ENCODE peak calls at places on chromosomes 4 and X, in seven cellular contexts. Z, R, G, L, B, M and F are unnamed samples.

GRCh38 chr4:2436301-2436700 is 17.5 kb downstream of the CFAP99 start:
- DNase-seq in Z (no peak), R (peak; percentile 86), G (no peak), L (no peak), B (no peak), M (no peak), F (no peak)

GRCh38 chr4:24070117-24070516 is 180.3 kb upstream of the PPARGC1A start:
- DNase-seq in Z (peak; percentile 96), R (no peak), G (no peak), L (no peak), B (peak; percentile 1), M (no peak), F (no peak)

GRCh38 chr4:65510976-65511375 is 159.3 kb downstream of the EPHA5 start:
- DNase-seq in Z (no peak), R (no peak), G (no peak), L (no peak), B (no peak), M (no peak), F (no peak)

GRCh38 chr4:164943192-164943591 is 34.3 kb downstream of the TRIM61 start:
- DNase-seq in Z (no peak), R (no peak), G (no peak), L (no peak), B (no peak), M (no peak), F (no peak)

GRCh38 chrX:136767104-136767941 is 13.4 kb downstream of the ARHGEF6 start:
- DNase-seq in Z (peak; percentile 37), R (peak; percentile 84), G (peak; percentile 2), L (peak; percentile 66), B (peak; percentile 1), M (no peak), F (peak; percentile 36)

GRCh38 chrX:148947399-148948025 is 447.1 kb downstream of the AFF2 start:
- DNase-seq in Z (no peak), R (no peak), G (no peak), L (no peak), B (no peak), M (no peak), F (no peak)

GRCh38 chrX:153968754-153969124 is 2.9 kb downstream of the HCFC1 start:
- DNase-seq in Z (no peak), R (no peak), G (no peak), L (no peak), B (no peak), M (no peak), F (no peak)

GRCh38 chrX:141468940-141469339 is 115.6 kb downstream of the SPANXA1 start:
- DNase-seq in Z (peak; percentile 57), R (no peak), G (no peak), L (no peak), B (no peak), M (no peak), F (peak; percentile 54)

GRCh38 chr4:1368421-1369090 is 21.5 kb downstream of the UVSSA start:
- DNase-seq in Z (no peak), R (peak; percentile 32), G (no peak), L (no peak), B (no peak), M (no peak), F (no peak)

GRCh38 chr4:16110906-16111305 is 27.1 kb upstream of the PROM1 start:
- DNase-seq in Z (no peak), R (no peak), G (no peak), L (no peak), B (no peak), M (no peak), F (no peak)

GRCh38 chrX:103344606-103345005 is 11.7 kb upstream of the TCEAL9 start:
- DNase-seq in Z (no peak), R (no peak), G (no peak), L (no peak), B (no peak), M (no peak), F (no peak)

GRCh38 chr4:69098470-69098869 is 2.2 kb downstream of the UGT2B7 start:
- DNase-seq in Z (no peak), R (no peak), G (no peak), L (no peak), B (peak; percentile 93), M (no peak), F (no peak)

GRCh38 chr4:103429283-103429682 is 231.1 kb upstream of the CENPE start:
- DNase-seq in Z (no peak), R (peak; percentile 11), G (peak; percentile 69), L (no peak), B (peak; percentile 11), M (no peak), F (no peak)

DNA sequence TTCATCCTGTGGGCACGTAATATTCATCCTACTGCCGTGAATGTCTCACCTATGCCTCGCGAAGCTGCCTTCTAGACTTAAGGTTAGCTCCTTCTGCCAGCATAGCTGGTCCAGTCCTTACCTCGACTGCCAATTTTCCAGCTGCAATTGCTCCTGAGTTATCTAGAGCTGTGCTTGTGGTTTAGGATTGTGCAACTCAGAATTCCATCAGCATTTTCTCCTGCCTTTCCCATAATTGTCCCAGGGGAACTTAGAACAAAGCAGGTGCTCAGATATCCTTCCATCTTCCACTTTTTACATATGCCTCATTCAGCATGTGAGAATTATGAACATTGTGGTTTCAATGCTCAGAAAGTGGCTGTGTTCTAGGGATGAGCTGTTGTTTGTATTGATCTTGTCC is 131.4 kb upstream of the ADGRL3 start:
- DNase-seq in Z (peak; percentile 15), R (no peak), G (no peak), L (no peak), B (no peak), M (no peak), F (no peak)
- TF ChIP-seq USF2 in Z (no peak), R (no peak), G (no peak), L (no peak), B (no peak), M (no peak), F (no peak)

GRCh38 chr4:184156169-184156568 is 61.5 kb downstream of the ENPP6 start:
- DNase-seq in Z (no peak), R (no peak), G (no peak), L (no peak), B (no peak), M (no peak), F (no peak)
- TF ChIP-seq RAD21 in Z (no peak), R (no peak), G (no peak), L (no peak), B (no peak), M (no peak), F (no peak)

GRCh38 chrX:38232287-38232686 is 11.6 kb upstream of the SRPX start:
- DNase-seq in Z (peak; percentile 68), R (no peak), G (no peak), L (no peak), B (no peak), M (no peak), F (no peak)
- TF ChIP-seq USF2 in Z (no peak), R (no peak), G (no peak), L (no peak), B (no peak), M (no peak), F (no peak)

GRCh38 chr4:172986114-172986513 is 182.5 kb upstream of the GALNT7 start:
- DNase-seq in Z (no peak), R (no peak), G (no peak), L (no peak), B (no peak), M (peak; percentile 13), F (no peak)

GRCh38 chr4:172985552-172985951 is 183.1 kb upstream of the GALNT7 start:
- DNase-seq in Z (no peak), R (no peak), G (no peak), L (no peak), B (no peak), M (no peak), F (no peak)

GRCh38 chr4:172992648-172993356 is 175.8 kb upstream of the GALNT7 start:
- DNase-seq in Z (no peak), R (no peak), G (no peak), L (no peak), B (no peak), M (no peak), F (no peak)

GRCh38 chr4:172995161-172995560 is 173.4 kb upstream of the GALNT7 start:
- DNase-seq in Z (peak; percentile 30), R (no peak), G (no peak), L (no peak), B (no peak), M (no peak), F (no peak)

GRCh38 chr4:172989984-172990711 is 178.5 kb upstream of the GALNT7 start:
- DNase-seq in Z (no peak), R (no peak), G (no peak), L (no peak), B (no peak), M (no peak), F (no peak)
- TF ChIP-seq RAD21 in Z (no peak), R (no peak), G (no peak), L (no peak), B (no peak), M (no peak), F (no peak)

DNA sequence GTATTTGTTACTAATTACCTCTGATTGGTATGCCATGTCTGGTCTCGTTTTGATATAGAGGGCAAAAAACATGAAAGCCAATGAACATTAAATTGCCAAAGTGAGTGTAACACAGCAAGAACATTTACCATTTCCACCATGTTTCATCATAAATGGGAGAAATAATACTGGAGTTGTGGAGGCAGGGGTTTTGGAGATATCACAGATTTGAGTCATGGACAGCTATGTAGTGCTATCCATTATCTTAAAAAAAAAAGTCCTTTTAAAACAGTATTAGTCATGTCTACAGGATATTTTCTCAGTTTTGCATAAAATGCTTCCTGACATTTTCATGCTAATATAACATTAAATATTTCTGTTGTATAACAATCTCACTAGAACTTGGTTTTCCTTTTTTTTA is 301.2 kb downstream of the IL1RAPL1 start:
- DNase-seq in Z (peak; percentile 70), R (no peak), G (no peak), L (no peak), B (no peak), M (no peak), F (no peak)
- TF ChIP-seq USF2 in Z (no peak), R (no peak), G (no peak), L (no peak), B (no peak), M (no peak), F (no peak)

DNA sequence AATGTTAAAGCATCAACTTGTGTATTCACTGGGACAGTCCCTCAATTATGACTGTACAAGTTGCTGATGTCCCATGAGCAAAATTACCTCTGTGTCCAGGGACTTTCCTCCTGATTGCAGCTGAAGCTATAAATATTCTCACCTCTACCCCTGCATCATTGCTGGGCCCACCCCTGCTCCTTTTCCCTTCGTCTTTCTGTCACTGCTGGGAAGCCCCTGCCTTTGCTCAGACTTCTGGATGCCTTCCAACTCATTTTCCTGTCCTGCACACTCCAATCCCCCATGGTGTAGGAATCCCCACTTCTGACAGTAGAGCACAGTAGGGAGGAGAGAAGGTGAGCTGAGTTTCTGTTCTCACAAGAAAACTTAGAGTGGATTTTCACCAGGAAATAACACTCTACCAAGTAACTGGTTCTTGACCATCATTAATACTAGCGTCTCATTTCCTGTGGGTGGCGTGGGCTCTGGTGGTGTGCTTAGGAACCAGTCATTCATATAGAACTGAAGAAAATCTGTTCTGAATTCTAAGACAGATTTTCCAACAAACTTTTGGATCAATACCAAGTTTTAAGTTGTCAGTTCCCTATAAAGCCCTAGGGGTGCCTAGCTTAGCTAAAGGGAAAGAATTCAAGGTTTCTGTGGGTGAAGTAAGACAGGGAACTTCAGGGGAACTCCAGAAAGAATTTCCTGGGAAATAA is 136.2 kb upstream of the MED14 start:
- DNase-seq in Z (peak; percentile 37), R (no peak), G (no peak), L (no peak), B (no peak), M (peak; percentile 87), F (no peak)
- TF ChIP-seq RAD21 in Z (no peak), R (no peak), G (no peak), L (no peak), B (no peak), M (peak; percentile 25), F (no peak)

GRCh38 chrX:150642421-150642820 is 50.8 kb upstream of the MTMR1 start:
- DNase-seq in Z (no peak), R (no peak), G (no peak), L (no peak), B (no peak), M (no peak), F (no peak)
- TF ChIP-seq USF2 in Z (no peak), R (no peak), G (no peak), L (no peak), B (no peak), M (no peak), F (no peak)